ENCODE peak calls at places on chromosomes 1 and 21, in five cellular contexts. D is HCT116, W is tibial nerve, Q is left lung, G is BE2C. K is an unnamed sample.

GRCh38 chr1:230340778-230341546 is 85.2 kb downstream of the PGBD5 start:
- DNase-seq in D (no peak), W (no peak), Q (no peak), G (no peak), K (no peak)

GRCh38 chr1:4703646-4704045 is 49.2 kb downstream of the AJAP1 start:
- DNase-seq in D (no peak), W (no peak), Q (peak; percentile 8), G (no peak), K (no peak)

GRCh38 chr1:181604482-181604881 is 121.2 kb downstream of the CACNA1E start:
- DNase-seq in D (no peak), W (no peak), Q (no peak), G (no peak), K (no peak)

GRCh38 chr21:38989745-38990423 is 184.2 kb downstream of the ETS2 start:
- DNase-seq in D (no peak), W (no peak), Q (no peak), G (peak; percentile 76), K (no peak)

GRCh38 chr1:172951728-172952365 is 98.9 kb downstream of the TNFSF18 start:
- DNase-seq in D (no peak), W (no peak), Q (no peak), G (no peak), K (no peak)

GRCh38 chr1:180157576-180158057 is 2.9 kb downstream of the QSOX1 start:
- DNase-seq in D (no peak), W (no peak), Q (no peak), G (no peak), K (no peak)

GRCh38 chr1:34808051-34808810 is 15.4 kb downstream of the GJA4 start:
- DNase-seq in D (no peak), W (no peak), Q (no peak), G (no peak), K (no peak)

GRCh38 chr1:172513480-172513879 is 19.5 kb upstream of the SUCO start:
- DNase-seq in D (no peak), W (no peak), Q (no peak), G (no peak), K (no peak)

GRCh38 chr1:109152196-109152595 is 38.3 kb downstream of the ELAPOR1 start:
- DNase-seq in D (no peak), W (no peak), Q (no peak), G (no peak), K (no peak)

GRCh38 chr1:216183007-216183406 is 240.2 kb downstream of the USH2A start:
- DNase-seq in D (no peak), W (no peak), Q (no peak), G (no peak), K (no peak)

GRCh38 chr1:78673120-78673519 is 23.5 kb downstream of the IFI44 start:
- DNase-seq in D (no peak), W (no peak), Q (peak; percentile 13), G (peak; percentile 7), K (no peak)

GRCh38 chr1:1253972-1254666 is 7.6 kb upstream of the C1QTNF12 start:
- DNase-seq in D (no peak), W (no peak), Q (no peak), G (no peak), K (no peak)

GRCh38 chr1:160767417-160768294 is 28.3 kb upstream of the LY9 start:
- DNase-seq in D (no peak), W (no peak), Q (no peak), G (no peak), K (no peak)

GRCh38 chr21:8990326-8991087 is 1530.9 kb upstream of the TPTE start:
- DNase-seq in D (no peak), W (no peak), Q (peak; percentile 40), G (peak; percentile 55), K (no peak)

GRCh38 chr1:76018045-76018444 is 56.5 kb upstream of the ST6GALNAC3 start:
- DNase-seq in D (no peak), W (no peak), Q (no peak), G (peak; percentile 4), K (no peak)

GRCh38 chr1:62212411-62212810 is 17.8 kb downstream of the L1TD1 start:
- DNase-seq in D (no peak), W (no peak), Q (no peak), G (no peak), K (no peak)

GRCh38 chr1:237141471-237141870 is 99.5 kb downstream of the RYR2 start:
- DNase-seq in D (no peak), W (no peak), Q (no peak), G (no peak), K (no peak)

GRCh38 chr1:174197088-174197487 is 37.8 kb downstream of the RABGAP1L start:
- DNase-seq in D (no peak), W (no peak), Q (no peak), G (no peak), K (no peak)

GRCh38 chr1:185608166-185608565 is 126.0 kb upstream of the HMCN1 start:
- DNase-seq in D (no peak), W (no peak), Q (no peak), G (no peak), K (no peak)

GRCh38 chr1:19074361-19074901 is 118.0 kb upstream of the IFFO2 start:
- DNase-seq in D (no peak), W (no peak), Q (no peak), G (no peak), K (no peak)

GRCh38 chr1:181185461-181185860 is 97.0 kb downstream of the IER5 start:
- DNase-seq in D (no peak), W (no peak), Q (no peak), G (no peak), K (no peak)

GRCh38 chr1:211328866-211329265 is 2.2 kb downstream of the TRAF5 start:
- DNase-seq in D (no peak), W (no peak), Q (no peak), G (no peak), K (no peak)

GRCh38 chr1:113976609-113977278 is 2.5 kb upstream of the OLFML3 start:
- DNase-seq in D (peak; percentile 3), W (no peak), Q (no peak), G (no peak), K (no peak)

GRCh38 chr1:229379901-229380300 is 37.1 kb upstream of the CCSAP start:
- DNase-seq in D (no peak), W (no peak), Q (no peak), G (no peak), K (no peak)

GRCh38 chr1:182251561-182251960 is 140.0 kb downstream of the GLUL start:
- DNase-seq in D (no peak), W (no peak), Q (no peak), G (no peak), K (no peak)

GRCh38 chr1:100387644-100388350 is 35.5 kb downstream of the CDC14A start:
- DNase-seq in D (no peak), W (no peak), Q (no peak), G (no peak), K (no peak)

GRCh38 chr1:19814681-19815503 is at the start of gene RNF186:
- DNase-seq in D (no peak), W (no peak), Q (peak; percentile 78), G (no peak), K (no peak)

GRCh38 chr1:51627672-51628071 is 10.8 kb downstream of the OSBPL9 start:
- DNase-seq in D (no peak), W (no peak), Q (no peak), G (peak; percentile 6), K (no peak)

GRCh38 chr21:15560383-15561056 is 169.3 kb upstream of the USP25 start:
- DNase-seq in D (no peak), W (no peak), Q (no peak), G (no peak), K (no peak)

GRCh38 chr21:25427828-25428227 is 179.5 kb downstream of the MRPL39 start:
- DNase-seq in D (no peak), W (no peak), Q (no peak), G (no peak), K (no peak)

GRCh38 chr1:25744140-25744581 is 55.8 kb upstream of the SELENON start:
- DNase-seq in D (peak; percentile 3), W (peak; percentile 58), Q (no peak), G (peak; percentile 68), K (no peak)

GRCh38 chr1:156638189-156638588 is 3.7 kb upstream of the BCAN start:
- DNase-seq in D (no peak), W (no peak), Q (no peak), G (no peak), K (no peak)

GRCh38 chr1:161299347-161299746 is 10.4 kb downstream of the MPZ start:
- DNase-seq in D (no peak), W (no peak), Q (no peak), G (no peak), K (no peak)

DNA sequence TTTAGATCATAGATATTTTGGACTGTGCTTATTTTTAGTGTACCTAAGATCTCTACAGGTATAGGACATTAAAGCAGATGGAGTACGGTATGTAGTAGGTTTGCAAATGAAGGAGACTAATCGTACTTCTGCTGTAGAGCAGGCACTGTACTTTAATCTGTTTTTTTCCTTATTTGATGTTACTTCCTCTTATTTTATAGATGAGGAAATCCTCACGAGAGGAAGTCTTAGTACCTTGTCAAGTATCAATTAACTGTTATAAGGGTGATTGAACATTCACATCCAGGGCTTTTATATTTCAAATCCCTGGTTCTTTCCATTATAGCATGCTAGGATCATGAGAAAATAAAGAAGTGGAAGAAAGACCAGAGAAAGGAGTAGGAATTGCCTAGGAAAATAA is 41.1 kb downstream of the CACHD1 start:
- DNase-seq in D (no peak), W (no peak), Q (no peak), G (no peak), K (no peak)
- H3K4me1 ChIP-seq in D (peaks cover 4% of the 10 kb centered on the region), W (peaks cover 16% of the 10 kb centered on the region), Q (peaks cover 12% of the 10 kb centered on the region), G (no peaks in the 10 kb centered on the region), K (peaks cover 80% of the 10 kb centered on the region)

DNA sequence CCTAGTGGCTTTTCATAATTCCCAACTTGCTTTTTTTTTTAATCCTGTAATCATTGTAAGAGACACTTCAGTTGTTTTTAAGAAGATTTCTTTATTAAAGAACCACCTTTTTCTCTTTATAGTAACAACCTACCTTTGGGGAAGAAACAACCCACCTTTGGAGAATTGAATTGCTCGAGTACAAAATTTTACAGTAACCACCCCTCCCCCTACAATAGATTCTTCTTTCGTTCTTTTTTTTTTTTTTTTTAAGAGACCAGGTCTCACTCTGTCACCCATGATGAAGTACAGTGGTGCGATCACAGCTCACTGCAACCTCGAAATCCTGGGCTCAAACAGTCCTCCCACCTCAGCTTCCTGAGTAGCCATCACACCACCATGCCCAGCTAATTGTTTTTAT is 2.1 kb upstream of the LRRC40 start:
- DNase-seq in D (no peak), W (no peak), Q (no peak), G (no peak), K (no peak)
- H3K4me1 ChIP-seq in D (peaks cover 17% of the 10 kb centered on the region), W (peaks cover 40% of the 10 kb centered on the region), Q (peaks cover 15% of the 10 kb centered on the region), G (no peaks in the 10 kb centered on the region), K (peaks cover 34% of the 10 kb centered on the region)

GRCh38 chr1:65245290-65245689 is 64.1 kb upstream of the DNAJC6 start:
- DNase-seq in D (no peak), W (no peak), Q (no peak), G (no peak), K (no peak)
- H3K4me1 ChIP-seq in D (no peaks in the 10 kb centered on the region), W (peaks cover 17% of the 10 kb centered on the region), Q (no peaks in the 10 kb centered on the region), G (no peaks in the 10 kb centered on the region), K (no peaks in the 10 kb centered on the region)

GRCh38 chr1:244447024-244447423 is 4.7 kb downstream of the ADSS2 start:
- DNase-seq in D (no peak), W (no peak), Q (no peak), G (no peak), K (no peak)

GRCh38 chr1:244448279-244449036 is 3.3 kb downstream of the ADSS2 start:
- DNase-seq in D (no peak), W (no peak), Q (no peak), G (no peak), K (no peak)

GRCh38 chr1:244445320-244446181 is 6.2 kb downstream of the ADSS2 start:
- DNase-seq in D (no peak), W (no peak), Q (no peak), G (no peak), K (no peak)

GRCh38 chr1:244449936-244450508 is 1.7 kb downstream of the ADSS2 start:
- DNase-seq in D (no peak), W (no peak), Q (no peak), G (no peak), K (no peak)

GRCh38 chr1:244447552-244447951 is 4.2 kb downstream of the ADSS2 start:
- DNase-seq in D (no peak), W (no peak), Q (no peak), G (no peak), K (no peak)
- H3K4me1 ChIP-seq in D (peaks cover 13% of the 10 kb centered on the region), W (peaks cover 35% of the 10 kb centered on the region), Q (peaks cover 4% of the 10 kb centered on the region), G (peaks cover 12% of the 10 kb centered on the region), K (peaks cover 27% of the 10 kb centered on the region)

K was measured in esophagus squamous epithelium.